ENCODE peak calls at places on chromosomes 1 and 21, in nine cellular contexts. U is breast epithelium, Y is adipocyte, Q is astrocyte, S is right lobe of liver, K is IMR-90, F is MM.1S, H is stomach, A is pancreas. Z is an unnamed sample.

GRCh38 chr21:36750579-36750959 is 51.7 kb downstream of the SIM2 start:
- DNase-seq in U (no peak), Y (no peak), Q (peak; percentile 35), S (no peak), K (no peak), F (no peak), H (no peak), A (no peak), Z (no peak)

GRCh38 chr1:109960745-109961094 is 23.8 kb upstream of the AHCYL1 start:
- DNase-seq in U (no peak), Y (no peak), Q (no peak), S (no peak), K (no peak), F (no peak), H (no peak), A (no peak), Z (no peak)

GRCh38 chr1:232806071-232806510 is 875 bp downstream of the MAP10 start:
- DNase-seq in U (no peak), Y (no peak), Q (no peak), S (no peak), K (no peak), F (no peak), H (no peak), A (no peak), Z (no peak)

GRCh38 chr1:20184997-20185833 is 681 bp upstream of the UBXN10 start:
- DNase-seq in U (no peak), Y (no peak), Q (no peak), S (no peak), K (no peak), F (no peak), H (no peak), A (no peak), Z (no peak)

GRCh38 chr1:3023994-3024393 is 2.7 kb downstream of the ACTRT2 start:
- DNase-seq in U (no peak), Y (no peak), Q (no peak), S (no peak), K (no peak), F (no peak), H (no peak), A (no peak), Z (no peak)

GRCh38 chr1:211613108-211613947 is 34.4 kb upstream of the SLC30A1 start:
- DNase-seq in U (peak; percentile 34), Y (peak; percentile 97), Q (peak; percentile 88), S (peak; percentile 76), K (peak; percentile 94), F (peak; percentile 29), H (peak; percentile 52), A (peak; percentile 22), Z (peak; percentile 92)

GRCh38 chr1:63189677-63190076 is 132.7 kb upstream of the FOXD3 start:
- DNase-seq in U (no peak), Y (peak; percentile 1), Q (no peak), S (no peak), K (no peak), F (no peak), H (no peak), A (no peak), Z (no peak)

GRCh38 chr1:15176120-15176519 is 22.6 kb downstream of the TMEM51 start:
- DNase-seq in U (no peak), Y (no peak), Q (no peak), S (no peak), K (no peak), F (peak; percentile 89), H (no peak), A (no peak), Z (no peak)

GRCh38 chr21:42564561-42564971 is 50.9 kb downstream of the SLC37A1 start:
- DNase-seq in U (no peak), Y (no peak), Q (no peak), S (no peak), K (no peak), F (no peak), H (peak; percentile 17), A (no peak), Z (peak; percentile 74)

GRCh38 chr21:24693779-24694178 is 913.5 kb downstream of the MRPL39 start:
- DNase-seq in U (no peak), Y (peak; percentile 4), Q (no peak), S (no peak), K (no peak), F (no peak), H (no peak), A (no peak), Z (no peak)

GRCh38 chr1:906532-907420 is 16.9 kb upstream of the SAMD11 start:
- DNase-seq in U (no peak), Y (no peak), Q (peak; percentile 47), S (no peak), K (peak; percentile 64), F (no peak), H (peak; percentile 72), A (peak; percentile 8), Z (peak; percentile 81)

GRCh38 chr1:10691740-10692125 is 104.7 kb downstream of the CASZ1 start:
- DNase-seq in U (no peak), Y (no peak), Q (no peak), S (no peak), K (no peak), F (no peak), H (no peak), A (no peak), Z (no peak)

GRCh38 chr1:119743776-119744597 is 24.7 kb downstream of the HMGCS2 start:
- DNase-seq in U (peak; percentile 46), Y (peak; percentile 86), Q (peak; percentile 38), S (peak; percentile 64), K (peak; percentile 79), F (peak; percentile 33), H (peak; percentile 73), A (peak; percentile 64), Z (peak; percentile 57)

GRCh38 chr1:55128418-55128817 is 86.7 kb downstream of the USP24 start:
- DNase-seq in U (no peak), Y (no peak), Q (no peak), S (no peak), K (no peak), F (no peak), H (no peak), A (no peak), Z (no peak)

GRCh38 chr1:10676987-10677386 is 119.5 kb downstream of the CASZ1 start:
- DNase-seq in U (no peak), Y (no peak), Q (no peak), S (no peak), K (no peak), F (no peak), H (no peak), A (no peak), Z (no peak)

GRCh38 chr1:177748080-177748801 is 221.6 kb downstream of the SEC16B start:
- DNase-seq in U (no peak), Y (no peak), Q (no peak), S (no peak), K (no peak), F (no peak), H (no peak), A (no peak), Z (no peak)

GRCh38 chr1:150111670-150112069 is 38.0 kb upstream of the PLEKHO1 start:
- DNase-seq in U (no peak), Y (no peak), Q (no peak), S (no peak), K (no peak), F (no peak), H (no peak), A (no peak), Z (no peak)

GRCh38 chr1:150115121-150115520 is 34.6 kb upstream of the PLEKHO1 start:
- DNase-seq in U (no peak), Y (no peak), Q (no peak), S (no peak), K (no peak), F (no peak), H (no peak), A (no peak), Z (no peak)

GRCh38 chr1:150110066-150110465 is 39.6 kb upstream of the PLEKHO1 start:
- DNase-seq in U (no peak), Y (no peak), Q (no peak), S (no peak), K (no peak), F (no peak), H (no peak), A (no peak), Z (no peak)

GRCh38 chr1:150106331-150106730 is 38.8 kb downstream of the VPS45 start:
- DNase-seq in U (no peak), Y (peak; percentile 7), Q (peak; percentile 61), S (no peak), K (peak; percentile 29), F (peak; percentile 46), H (no peak), A (no peak), Z (no peak)

GRCh38 chr1:150109567-150109966 is 40.1 kb upstream of the PLEKHO1 start:
- DNase-seq in U (no peak), Y (no peak), Q (no peak), S (no peak), K (no peak), F (no peak), H (no peak), A (no peak), Z (no peak)
- H3K4me1 ChIP-seq in U (no peaks in the 10 kb centered on the region), Y (no peaks in the 10 kb centered on the region), Q (no peaks in the 10 kb centered on the region), S (no peaks in the 10 kb centered on the region), K (no peaks in the 10 kb centered on the region), F (peaks cover 19% of the 10 kb centered on the region), H (no peaks in the 10 kb centered on the region), A (no peaks in the 10 kb centered on the region), Z (no peaks in the 10 kb centered on the region)

GRCh38 chr1:163050496-163050895 is 18.7 kb upstream of the RGS4 start:
- DNase-seq in U (no peak), Y (no peak), Q (no peak), S (no peak), K (no peak), F (no peak), H (no peak), A (no peak), Z (no peak)
- H3K36me3 ChIP-seq in U (no peaks in the 10 kb centered on the region), Y (no peaks in the 10 kb centered on the region), Q (no peaks in the 10 kb centered on the region), S (no peaks in the 10 kb centered on the region), K (no peaks in the 10 kb centered on the region), F (no peaks in the 10 kb centered on the region), H (no peaks in the 10 kb centered on the region), A (no peaks in the 10 kb centered on the region), Z (no peaks in the 10 kb centered on the region)

DNA sequence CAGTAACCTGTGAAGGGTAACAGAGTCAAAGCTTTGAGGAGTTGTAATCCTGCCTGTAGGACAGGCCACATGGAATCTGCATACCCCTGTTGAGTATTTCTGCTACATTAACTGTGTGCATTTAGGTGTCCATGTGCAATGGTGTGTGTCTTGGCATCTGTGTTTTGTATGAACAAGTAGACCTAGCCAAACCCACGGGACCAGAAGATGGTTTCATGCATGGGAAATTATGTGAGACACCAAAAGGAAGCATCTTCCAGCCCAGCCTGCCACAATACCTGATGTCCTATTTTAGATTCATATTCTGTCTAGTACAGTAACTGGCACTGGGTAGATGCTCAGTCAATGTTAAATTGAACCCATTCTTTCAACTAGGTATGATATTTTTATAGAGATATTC is 70.8 kb upstream of the KCND3 start:
- DNase-seq in U (no peak), Y (no peak), Q (no peak), S (no peak), K (no peak), F (no peak), H (no peak), A (no peak), Z (no peak)
- H3K4me1 ChIP-seq in U (no peaks in the 10 kb centered on the region), Y (no peaks in the 10 kb centered on the region), Q (no peaks in the 10 kb centered on the region), S (no peaks in the 10 kb centered on the region), K (no peaks in the 10 kb centered on the region), F (no peaks in the 10 kb centered on the region), H (no peaks in the 10 kb centered on the region), A (no peaks in the 10 kb centered on the region), Z (no peaks in the 10 kb centered on the region)

DNA sequence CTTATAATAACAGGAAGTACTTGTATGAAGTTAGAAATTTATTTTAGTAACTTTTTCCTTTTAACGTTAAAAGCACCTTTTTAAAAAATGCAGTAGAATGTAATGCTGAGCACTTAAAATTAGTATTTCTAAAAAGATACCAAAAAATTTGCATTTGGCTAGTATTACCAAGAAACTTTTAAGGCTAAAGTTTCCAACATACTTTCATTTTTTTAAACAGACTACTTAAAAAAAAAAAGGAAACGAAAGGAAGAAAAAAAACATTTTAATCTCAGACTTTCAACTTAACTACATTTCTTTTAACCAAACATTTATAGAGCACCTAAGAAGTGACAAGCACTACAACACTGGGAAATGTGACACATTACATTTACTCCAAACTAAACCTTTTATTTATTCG is 2.8 kb downstream of the ARID4B start:
- DNase-seq in U (no peak), Y (no peak), Q (no peak), S (no peak), K (no peak), F (no peak), H (no peak), A (no peak), Z (no peak)
- H3K36me3 ChIP-seq in U (no peaks in the 10 kb centered on the region), Y (no peaks in the 10 kb centered on the region), Q (no peaks in the 10 kb centered on the region), S (no peaks in the 10 kb centered on the region), K (peaks cover 1% of the 10 kb centered on the region), F (no peaks in the 10 kb centered on the region), H (peaks cover 16% of the 10 kb centered on the region), A (no peaks in the 10 kb centered on the region), Z (no peaks in the 10 kb centered on the region)